ENCODE peak calls at places on chromosomes 2 and 18, in six cellular contexts. One of them, this sample, is unnamed.

GRCh38 chr2:189542145-189542882 is 38.3 kb downstream of the SLC40A1 start:
- DNase-seq in activated T-cell treated with anti-CD3 and anti-CD28 coated beads for 48 hours: no peak
- DNase-seq in ELR: no peak
- DNase-seq in AG04450: no peak
- DNase-seq in GM20000: no peak
- DNase-seq in foreskin melanocyte: no peak
- DNase-seq in this sample: no peak

GRCh38 chr2:223076573-223076972 is 24.6 kb downstream of the KCNE4 start:
- DNase-seq in activated T-cell treated with anti-CD3 and anti-CD28 coated beads for 48 hours: no peak
- DNase-seq in ELR: peak; percentile 45
- DNase-seq in GM20000: no peak
- DNase-seq in AG04450: no peak
- DNase-seq in foreskin melanocyte: peak; percentile 29
- DNase-seq in this sample: no peak

GRCh38 chr18:48777026-48777736 is 173.6 kb downstream of the SMAD7 start:
- DNase-seq in foreskin melanocyte: no peak
- DNase-seq in ELR: peak; percentile 61
- DNase-seq in activated T-cell treated with anti-CD3 and anti-CD28 coated beads for 48 hours: peak; percentile 69
- DNase-seq in AG04450: no peak
- DNase-seq in GM20000: peak; percentile 88
- DNase-seq in this sample: peak; percentile 80

GRCh38 chr18:34821669-34822210 is 111.6 kb downstream of the DTNA start:
- DNase-seq in GM20000: no peak
- DNase-seq in ELR: peak; percentile 7
- DNase-seq in activated T-cell treated with anti-CD3 and anti-CD28 coated beads for 48 hours: no peak
- DNase-seq in foreskin melanocyte: peak; percentile 14
- DNase-seq in AG04450: peak; percentile 74
- DNase-seq in this sample: no peak

GRCh38 chr2:218370410-218371063 is 11.5 kb upstream of the SLC11A1 start:
- DNase-seq in AG04450: peak; percentile 10
- DNase-seq in GM20000: no peak
- DNase-seq in activated T-cell treated with anti-CD3 and anti-CD28 coated beads for 48 hours: no peak
- DNase-seq in foreskin melanocyte: no peak
- DNase-seq in ELR: no peak
- DNase-seq in this sample: no peak

GRCh38 chr2:150679456-150680120 is 192.1 kb upstream of the RND3 start:
- DNase-seq in AG04450: no peak
- DNase-seq in foreskin melanocyte: no peak
- DNase-seq in GM20000: no peak
- DNase-seq in activated T-cell treated with anti-CD3 and anti-CD28 coated beads for 48 hours: no peak
- DNase-seq in ELR: peak; percentile 44
- DNase-seq in this sample: no peak

GRCh38 chr18:52442686-52443085 is 102.7 kb downstream of the DCC start:
- DNase-seq in foreskin melanocyte: no peak
- DNase-seq in AG04450: no peak
- DNase-seq in GM20000: no peak
- DNase-seq in activated T-cell treated with anti-CD3 and anti-CD28 coated beads for 48 hours: no peak
- DNase-seq in ELR: no peak
- DNase-seq in this sample: no peak

GRCh38 chr2:165633431-165633830 is 160.6 kb downstream of the GALNT3 start:
- DNase-seq in ELR: no peak
- DNase-seq in GM20000: no peak
- DNase-seq in foreskin melanocyte: no peak
- DNase-seq in AG04450: no peak
- DNase-seq in activated T-cell treated with anti-CD3 and anti-CD28 coated beads for 48 hours: no peak
- DNase-seq in this sample: no peak

GRCh38 chr2:179569834-179570233 is 291.6 kb downstream of the ZNF385B start:
- DNase-seq in ELR: peak; percentile 34
- DNase-seq in activated T-cell treated with anti-CD3 and anti-CD28 coated beads for 48 hours: no peak
- DNase-seq in AG04450: peak; percentile 10
- DNase-seq in foreskin melanocyte: no peak
- DNase-seq in GM20000: no peak
- DNase-seq in this sample: no peak

This sample was measured in stimulated activated CD8-positive, alpha-beta memory T cell treated with anti-CD3 and anti-CD28 coated beads, Interleukin-4, amount 100 ng/mL, for 48 hours.